ENCODE peak calls at places on chromosomes 16 and 17, in seven cellular contexts. One of them, this sample, is unnamed.

GRCh38 chr17:45294506-45294905 is 22.3 kb downstream of the MAP3K14 start:
- DNase-seq in HCT116: no peak
- DNase-seq in hepatocyte: no peak
- DNase-seq in mammary epithelial cell: peak; percentile 54
- DNase-seq in keratinocyte: no peak
- DNase-seq in PC-3: peak; percentile 93
- DNase-seq in fibroblast of lung: peak; percentile 95
- DNase-seq in this sample: no peak

GRCh38 chr17:75685508-75685907 is 18.4 kb downstream of the SAP30BP start:
- DNase-seq in HCT116: no peak
- DNase-seq in hepatocyte: no peak
- DNase-seq in mammary epithelial cell: peak; percentile 64
- DNase-seq in fibroblast of lung: peak; percentile 53
- DNase-seq in keratinocyte: no peak
- DNase-seq in PC-3: no peak
- DNase-seq in this sample: no peak

GRCh38 chr16:3295783-3296182 is 9.4 kb downstream of the TIGD7 start:
- DNase-seq in mammary epithelial cell: no peak
- DNase-seq in keratinocyte: no peak
- DNase-seq in PC-3: no peak
- DNase-seq in HCT116: no peak
- DNase-seq in fibroblast of lung: no peak
- DNase-seq in hepatocyte: no peak
- DNase-seq in this sample: no peak

GRCh38 chr17:15479697-15480096 is 12.3 kb upstream of the CDRT4 start:
- DNase-seq in PC-3: peak; percentile 65
- DNase-seq in hepatocyte: no peak
- DNase-seq in mammary epithelial cell: no peak
- DNase-seq in keratinocyte: no peak
- DNase-seq in fibroblast of lung: peak; percentile 71
- DNase-seq in HCT116: peak; percentile 26
- DNase-seq in this sample: no peak

GRCh38 chr17:3838206-3838605 is 7.8 kb downstream of the NCBP3 start:
- DNase-seq in HCT116: peak; percentile 51
- DNase-seq in keratinocyte: no peak
- DNase-seq in fibroblast of lung: no peak
- DNase-seq in hepatocyte: peak; percentile 88
- DNase-seq in mammary epithelial cell: no peak
- DNase-seq in PC-3: no peak
- DNase-seq in this sample: no peak

GRCh38 chr16:76483510-76483909 is 206.3 kb downstream of the CNTNAP4 start:
- DNase-seq in hepatocyte: no peak
- DNase-seq in fibroblast of lung: no peak
- DNase-seq in keratinocyte: no peak
- DNase-seq in PC-3: no peak
- DNase-seq in mammary epithelial cell: no peak
- DNase-seq in HCT116: no peak
- DNase-seq in this sample: no peak

GRCh38 chr17:72763981-72764380 is 328.5 kb downstream of the SLC39A11 start:
- DNase-seq in mammary epithelial cell: no peak
- DNase-seq in hepatocyte: no peak
- DNase-seq in PC-3: no peak
- DNase-seq in fibroblast of lung: no peak
- DNase-seq in HCT116: no peak
- DNase-seq in keratinocyte: no peak
- DNase-seq in this sample: no peak

GRCh38 chr17:71063559-71063958 is 894.2 kb downstream of the KCNJ2 start:
- DNase-seq in PC-3: no peak
- DNase-seq in mammary epithelial cell: no peak
- DNase-seq in fibroblast of lung: no peak
- DNase-seq in HCT116: no peak
- DNase-seq in hepatocyte: no peak
- DNase-seq in keratinocyte: no peak
- DNase-seq in this sample: no peak

GRCh38 chr16:57395026-57395425 is 9.5 kb upstream of the CCL17 start:
- DNase-seq in mammary epithelial cell: no peak
- DNase-seq in hepatocyte: no peak
- DNase-seq in PC-3: no peak
- DNase-seq in keratinocyte: no peak
- DNase-seq in fibroblast of lung: no peak
- DNase-seq in HCT116: no peak
- DNase-seq in this sample: no peak

GRCh38 chr17:5557485-5557884 is 26.8 kb downstream of the NLRP1 start:
- DNase-seq in keratinocyte: peak; percentile 26
- DNase-seq in PC-3: peak; percentile 46
- DNase-seq in fibroblast of lung: peak; percentile 56
- DNase-seq in mammary epithelial cell: peak; percentile 69
- DNase-seq in hepatocyte: no peak
- DNase-seq in HCT116: no peak
- DNase-seq in this sample: no peak

GRCh38 chr16:15785386-15786059 is 71.3 kb downstream of the MYH11 start:
- DNase-seq in fibroblast of lung: no peak
- DNase-seq in mammary epithelial cell: peak; percentile 6
- DNase-seq in HCT116: no peak
- DNase-seq in PC-3: peak; percentile 3
- DNase-seq in hepatocyte: no peak
- DNase-seq in keratinocyte: no peak
- DNase-seq in this sample: no peak

GRCh38 chr17:36864827-36865320 is 72.4 kb upstream of the LHX1 start:
- DNase-seq in fibroblast of lung: no peak
- DNase-seq in hepatocyte: no peak
- DNase-seq in PC-3: no peak
- DNase-seq in HCT116: no peak
- DNase-seq in mammary epithelial cell: no peak
- DNase-seq in keratinocyte: no peak
- DNase-seq in this sample: no peak

GRCh38 chr17:52754838-52755237 is 596.3 kb upstream of the CA10 start:
- DNase-seq in hepatocyte: no peak
- DNase-seq in keratinocyte: no peak
- DNase-seq in HCT116: no peak
- DNase-seq in mammary epithelial cell: peak; percentile 0
- DNase-seq in fibroblast of lung: no peak
- DNase-seq in PC-3: no peak
- DNase-seq in this sample: no peak

GRCh38 chr17:52756739-52757138 is 598.2 kb upstream of the CA10 start:
- DNase-seq in hepatocyte: no peak
- DNase-seq in fibroblast of lung: no peak
- DNase-seq in mammary epithelial cell: no peak
- DNase-seq in keratinocyte: no peak
- DNase-seq in PC-3: no peak
- DNase-seq in HCT116: no peak
- DNase-seq in this sample: no peak

GRCh38 chr17:52751051-52751450 is 592.5 kb upstream of the CA10 start:
- DNase-seq in mammary epithelial cell: no peak
- DNase-seq in PC-3: no peak
- DNase-seq in keratinocyte: no peak
- DNase-seq in fibroblast of lung: no peak
- DNase-seq in HCT116: no peak
- DNase-seq in hepatocyte: no peak
- DNase-seq in this sample: no peak
- H2AFZ ChIP-seq in mammary epithelial cell: no peak overlapping the region
- H2AFZ ChIP-seq in PC-3: no peak overlapping the region
- H2AFZ ChIP-seq in keratinocyte: no peak overlapping the region
- H2AFZ ChIP-seq in fibroblast of lung: no peak overlapping the region
- H2AFZ ChIP-seq in HCT116: no peak overlapping the region
- H2AFZ ChIP-seq in hepatocyte: no peak overlapping the region
- H2AFZ ChIP-seq in this sample: peak overlapping the region; percentile 76

DNA sequence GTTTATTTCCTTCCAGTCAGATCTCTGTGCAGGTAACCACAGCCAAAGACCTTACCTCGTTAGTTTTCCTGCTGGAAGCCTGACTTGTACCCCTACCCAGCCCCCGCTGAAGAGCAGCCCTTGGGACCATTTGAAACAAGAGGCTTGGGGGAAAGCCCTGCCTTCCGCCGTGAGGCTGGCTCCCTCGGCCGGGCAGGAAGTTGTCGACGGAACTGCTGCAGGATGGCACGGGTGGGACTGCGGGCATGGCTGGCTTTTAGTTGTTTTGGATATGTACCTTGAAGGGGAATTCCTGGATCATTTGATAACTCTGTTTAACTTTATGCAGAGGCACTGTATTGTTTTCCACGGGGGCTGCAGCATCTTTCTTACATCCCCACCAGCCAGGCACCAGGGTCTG is 49.0 kb upstream of the ENDOV start:
- DNase-seq in fibroblast of lung: no peak
- DNase-seq in PC-3: no peak
- DNase-seq in keratinocyte: no peak
- DNase-seq in hepatocyte: no peak
- DNase-seq in mammary epithelial cell: no peak
- DNase-seq in HCT116: no peak
- DNase-seq in this sample: no peak
- H2AFZ ChIP-seq in fibroblast of lung: no peak overlapping the region
- H2AFZ ChIP-seq in PC-3: no peak overlapping the region
- H2AFZ ChIP-seq in keratinocyte: no peak overlapping the region
- H2AFZ ChIP-seq in hepatocyte: no peak overlapping the region
- H2AFZ ChIP-seq in mammary epithelial cell: no peak overlapping the region
- H2AFZ ChIP-seq in HCT116: no peak overlapping the region
- H2AFZ ChIP-seq in this sample: no peak overlapping the region

GRCh38 chr17:50666316-50666715 is 31.6 kb downstream of the ABCC3 start:
- DNase-seq in keratinocyte: no peak
- DNase-seq in hepatocyte: no peak
- DNase-seq in fibroblast of lung: no peak
- DNase-seq in PC-3: no peak
- DNase-seq in mammary epithelial cell: no peak
- DNase-seq in HCT116: no peak
- DNase-seq in this sample: no peak
- H2AFZ ChIP-seq in keratinocyte: no peak overlapping the region
- H2AFZ ChIP-seq in hepatocyte: no peak overlapping the region
- H2AFZ ChIP-seq in fibroblast of lung: no peak overlapping the region
- H2AFZ ChIP-seq in PC-3: no peak overlapping the region
- H2AFZ ChIP-seq in mammary epithelial cell: no peak overlapping the region
- H2AFZ ChIP-seq in HCT116: no peak overlapping the region
- H2AFZ ChIP-seq in this sample: no peak overlapping the region

GRCh38 chr17:746181-746580 is 5.9 kb downstream of the GEMIN4 start:
- DNase-seq in hepatocyte: no peak
- DNase-seq in PC-3: no peak
- DNase-seq in HCT116: no peak
- DNase-seq in fibroblast of lung: no peak
- DNase-seq in mammary epithelial cell: no peak
- DNase-seq in keratinocyte: no peak
- DNase-seq in this sample: no peak
- H2AFZ ChIP-seq in hepatocyte: no peak overlapping the region
- H2AFZ ChIP-seq in PC-3: no peak overlapping the region
- H2AFZ ChIP-seq in HCT116: no peak overlapping the region
- H2AFZ ChIP-seq in fibroblast of lung: no peak overlapping the region
- H2AFZ ChIP-seq in mammary epithelial cell: no peak overlapping the region
- H2AFZ ChIP-seq in keratinocyte: no peak overlapping the region
- H2AFZ ChIP-seq in this sample: no peak overlapping the region

GRCh38 chr17:64300566-64300965 is 37.5 kb upstream of the TEX2 start:
- DNase-seq in HCT116: no peak
- DNase-seq in PC-3: no peak
- DNase-seq in mammary epithelial cell: no peak
- DNase-seq in hepatocyte: no peak
- DNase-seq in fibroblast of lung: no peak
- DNase-seq in keratinocyte: no peak
- DNase-seq in this sample: no peak
- H2AFZ ChIP-seq in HCT116: no peak overlapping the region
- H2AFZ ChIP-seq in PC-3: peak overlapping the region; percentile 39
- H2AFZ ChIP-seq in mammary epithelial cell: no peak overlapping the region
- H2AFZ ChIP-seq in hepatocyte: no peak overlapping the region
- H2AFZ ChIP-seq in fibroblast of lung: no peak overlapping the region
- H2AFZ ChIP-seq in keratinocyte: no peak overlapping the region
- H2AFZ ChIP-seq in this sample: no peak overlapping the region

DNA sequence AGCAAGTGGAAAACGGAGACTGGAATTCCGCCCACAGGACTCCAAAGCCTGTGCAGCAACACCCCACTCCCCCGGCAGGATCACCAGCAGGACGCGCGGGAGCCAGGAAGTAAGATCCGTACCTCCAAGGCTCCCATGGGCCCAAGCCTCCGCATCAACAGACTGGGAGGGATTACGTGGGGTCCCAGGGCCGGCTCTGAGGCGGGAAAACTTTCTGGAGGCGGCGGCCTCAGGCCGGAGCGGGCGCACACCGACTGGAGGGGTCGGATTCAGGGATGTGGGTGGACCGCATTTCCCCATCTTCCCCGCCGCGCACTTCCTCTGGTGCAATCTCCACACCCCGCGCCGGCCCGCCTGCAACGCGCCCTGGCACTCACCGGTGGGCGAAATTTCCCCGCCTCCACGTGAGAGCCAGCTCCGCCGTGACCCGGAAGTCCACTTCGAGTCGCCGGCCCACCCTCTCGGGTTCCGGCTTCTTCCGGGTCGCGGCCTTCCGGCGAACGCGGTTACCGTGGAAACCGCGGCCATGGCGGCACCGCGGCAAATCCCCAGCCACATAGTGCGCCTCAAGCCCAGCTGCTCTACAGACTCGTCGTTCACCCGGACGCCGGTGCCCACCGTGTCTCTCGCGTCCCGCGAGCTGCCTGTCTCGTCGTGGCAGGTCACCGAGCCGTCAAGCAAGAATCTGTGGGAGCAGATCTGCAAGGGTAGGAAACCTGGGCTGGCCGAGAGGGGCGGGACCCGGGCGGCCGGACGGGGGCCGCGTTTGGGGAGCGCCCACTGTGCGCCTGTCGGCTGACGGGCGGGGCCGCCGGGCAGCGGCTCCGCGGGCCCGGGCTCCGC is at the start of the genes IQCK and KNOP1:
- DNase-seq in HCT116: peak; percentile 68
- DNase-seq in keratinocyte: no peak
- DNase-seq in hepatocyte: peak; percentile 94
- DNase-seq in mammary epithelial cell: peak; percentile 86
- DNase-seq in PC-3: peak; percentile 77
- DNase-seq in fibroblast of lung: peak; percentile 89
- DNase-seq in this sample: peak; percentile 97
- H2AFZ ChIP-seq in HCT116: peak within 1 kb of the TSS; percentile 83
- H2AFZ ChIP-seq in keratinocyte: peak within 1 kb of the TSS; percentile 99
- H2AFZ ChIP-seq in hepatocyte: peak within 1 kb of the TSS; percentile 96
- H2AFZ ChIP-seq in mammary epithelial cell: peak within 1 kb of the TSS; percentile 98
- H2AFZ ChIP-seq in PC-3: peak within 1 kb of the TSS; percentile 96
- H2AFZ ChIP-seq in fibroblast of lung: peak within 1 kb of the TSS; percentile 99
- H2AFZ ChIP-seq in this sample: peak within 1 kb of the TSS; percentile 100

This sample was measured in neural progenitor cell.